ENCODE peak calls at places on chromosomes 11 and 22, in four cellular contexts. T is right lobe of liver, X is Peyer's patch, J is A549. K is an unnamed sample.
A peak's percentile ranks its signal among the peaks of the same experiment; 100 is the strongest.

GRCh38 chr11:67656278-67656922 is 5.9 kb upstream of the ACY3 start:
- DNase-seq in T (no peak), X (no peak), J (peak; percentile 59), K (no peak)

GRCh38 chr22:34080501-34080900 is 160.2 kb upstream of the LARGE1 start:
- DNase-seq in T (no peak), X (no peak), J (no peak), K (no peak)

GRCh38 chr11:86695391-86695790 is 23.0 kb upstream of the ME3 start:
- DNase-seq in T (no peak), X (no peak), J (no peak), K (no peak)

GRCh38 chr11:126583594-126583993 is 228.1 kb downstream of the ST3GAL4 start:
- DNase-seq in T (no peak), X (no peak), J (no peak), K (no peak)

GRCh38 chr22:26842103-26842502 is 184.7 kb downstream of the MIAT start:
- DNase-seq in T (no peak), X (no peak), J (no peak), K (no peak)

GRCh38 chr11:1152316-1153104 is 5.2 kb upstream of the MUC5AC start:
- DNase-seq in T (peak; percentile 38), X (no peak), J (peak; percentile 88), K (no peak)

GRCh38 chr11:8338138-8338537 is 74.5 kb upstream of the LMO1 start:
- DNase-seq in T (peak; percentile 63), X (peak; percentile 19), J (peak; percentile 40), K (no peak)

GRCh38 chr11:134124660-134125451 is 56.0 kb downstream of the JAM3 start:
- DNase-seq in T (peak; percentile 59), X (no peak), J (no peak), K (no peak)

GRCh38 chr11:122784325-122785155 is 53.8 kb upstream of the CRTAM start:
- DNase-seq in T (no peak), X (no peak), J (no peak), K (no peak)

GRCh38 chr22:43262990-43263644 is 76.2 kb upstream of the TTLL12 start:
- DNase-seq in T (peak; percentile 89), X (peak; percentile 34), J (no peak), K (no peak)

GRCh38 chr22:38736257-38736570 is 19.6 kb downstream of the SUN2 start:
- DNase-seq in T (no peak), X (no peak), J (no peak), K (no peak)

GRCh38 chr11:47605921-47606320 is 11.7 kb upstream of the C1QTNF4 start:
- DNase-seq in T (no peak), X (no peak), J (no peak), K (no peak)
- TF ChIP-seq POLR2A in T (no peak), X (no peak), J (no peak), K (no peak)

DNA sequence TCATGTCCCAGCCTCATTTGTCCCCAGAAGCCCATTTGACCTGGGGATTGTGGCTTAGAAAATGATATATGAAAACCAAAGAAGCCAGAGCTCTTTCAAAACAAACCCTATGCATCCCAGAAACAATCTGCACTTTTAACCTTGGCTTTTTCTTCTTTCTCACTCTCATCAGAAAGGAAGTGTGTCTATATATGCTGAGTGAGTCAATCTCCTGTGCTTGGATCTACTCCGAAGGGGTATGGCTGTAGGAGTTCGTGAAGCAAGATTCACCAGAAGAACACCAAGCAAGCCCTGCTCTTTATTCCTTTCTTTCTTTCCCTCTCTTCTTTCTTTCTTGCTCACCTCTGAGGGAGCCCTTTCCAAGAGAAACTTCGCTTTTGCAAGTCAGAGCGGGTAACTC is 636 bp downstream of the PAMR1 start:
- DNase-seq in T (no peak), X (no peak), J (no peak), K (no peak)
- H3K4me3 ChIP-seq in T (peak overlapping the region; percentile 12), X (no peak overlapping the region), J (no peak overlapping the region), K (peak overlapping the region; percentile 34)

DNA sequence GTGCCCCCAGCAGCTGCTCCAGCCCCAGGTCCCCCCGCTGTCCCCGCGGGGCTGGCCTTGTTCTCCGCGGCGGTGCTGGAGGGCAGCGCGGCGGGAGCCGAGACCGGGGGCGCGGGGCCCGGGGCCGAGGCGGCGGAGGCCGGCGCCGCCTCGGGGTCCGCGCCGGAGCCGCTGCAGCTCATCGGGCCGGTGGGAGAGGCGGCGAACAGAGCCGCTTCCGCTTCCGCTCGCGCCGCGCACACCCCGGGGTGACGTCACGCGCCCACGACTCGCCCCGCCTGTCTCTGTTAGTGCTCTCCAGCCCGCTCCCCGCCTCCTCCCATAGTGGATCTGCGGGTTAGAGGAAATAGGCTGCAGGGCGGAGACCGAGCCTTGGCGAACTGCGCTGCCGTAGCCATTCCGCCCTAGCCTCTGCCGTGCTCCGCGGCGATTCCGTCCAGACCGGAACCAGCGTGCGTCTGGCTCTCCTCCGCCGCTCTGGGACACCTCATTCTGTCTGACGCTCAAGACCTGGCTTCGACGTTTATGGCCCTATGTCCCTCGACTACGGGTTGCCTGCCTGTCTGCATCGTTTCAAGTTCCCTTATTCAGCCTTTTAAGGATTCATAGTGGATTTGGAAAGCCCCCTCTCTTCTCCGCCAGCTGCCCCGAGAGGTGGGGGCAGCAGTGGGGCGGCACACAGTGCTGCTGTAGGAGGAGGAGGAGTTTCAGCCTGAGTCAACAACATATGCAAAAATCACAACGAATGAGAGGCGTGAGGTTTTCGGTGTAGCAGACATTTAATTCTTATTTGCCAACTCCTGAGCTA is at the start of gene TAF10:
- DNase-seq in T (peak; percentile 99), X (peak; percentile 98), J (peak; percentile 94), K (peak; percentile 98)
- TF ChIP-seq POLR2A in T (peak; percentile 99), X (peak; percentile 99), J (peak; percentile 96), K (peak; percentile 82)

DNA sequence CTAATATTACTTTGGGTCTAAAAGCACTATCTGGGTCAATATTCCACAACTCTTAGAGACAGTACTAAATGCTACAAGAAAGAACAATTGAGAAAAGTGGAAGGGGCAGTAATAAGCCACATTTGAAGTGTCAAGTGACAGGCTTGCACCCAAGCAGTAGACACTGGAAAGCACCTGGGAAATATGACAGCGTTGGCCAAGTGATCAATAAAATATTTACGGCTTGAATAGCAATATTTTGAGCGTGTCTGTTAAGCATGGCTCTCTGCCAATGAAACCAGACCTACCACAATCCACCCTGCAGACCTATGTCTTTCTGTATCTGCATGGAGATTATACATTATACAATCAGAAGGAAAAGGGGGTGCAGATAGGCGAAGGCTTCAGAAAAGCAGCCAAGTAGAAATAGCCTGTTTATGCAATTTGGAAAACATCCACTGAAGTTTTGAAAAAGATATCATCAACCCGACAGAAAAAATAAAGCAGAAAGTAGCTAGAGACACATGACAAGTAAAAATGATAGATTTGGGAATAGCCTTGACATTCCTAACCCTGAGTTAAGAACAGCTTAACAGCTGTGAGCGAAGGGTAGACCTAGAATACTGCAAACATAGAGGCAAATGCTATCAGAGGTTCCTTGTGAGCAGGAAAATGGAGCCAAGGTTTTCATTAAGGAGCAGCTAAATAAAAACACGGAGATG is 71.4 kb downstream of the ETS1 start:
- DNase-seq in T (no peak), X (no peak), J (no peak), K (peak; percentile 78)
- H3K4me3 ChIP-seq in T (peak overlapping the region; percentile 1), X (peak overlapping the region; percentile 61), J (no peak overlapping the region), K (peak overlapping the region; percentile 67)

DNA sequence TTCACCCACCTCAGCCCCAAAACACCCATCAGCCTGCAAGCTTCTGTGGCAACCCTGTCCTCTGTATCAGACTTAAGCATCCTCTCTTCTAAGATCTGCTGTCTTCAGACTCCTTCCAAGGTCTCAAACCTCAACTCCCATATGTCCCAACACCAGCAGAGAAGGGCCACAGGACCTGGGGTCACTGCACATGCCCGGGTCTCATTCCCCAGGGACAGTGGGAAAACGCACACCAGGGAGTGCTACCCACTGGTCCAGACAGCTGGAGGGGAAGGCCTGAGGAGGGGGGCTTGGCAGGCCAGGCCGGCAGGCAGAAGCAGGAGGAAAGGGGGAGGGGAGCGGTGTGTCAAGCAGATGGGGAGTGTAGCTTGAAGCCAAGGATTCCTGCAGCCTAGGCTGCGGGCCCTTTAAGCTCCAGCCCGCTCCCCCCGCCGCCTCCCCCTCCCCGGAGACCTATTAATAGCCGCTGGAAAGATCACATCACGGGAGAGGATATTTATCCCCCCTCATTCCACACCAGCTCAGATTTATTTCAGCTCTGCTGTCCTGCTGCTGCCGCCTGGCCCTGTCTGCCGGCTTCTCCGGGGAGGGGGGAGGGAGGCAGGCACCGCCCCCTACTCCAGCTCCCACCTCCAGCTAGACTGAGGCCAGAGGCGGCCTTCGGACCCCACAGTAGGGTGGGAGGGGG is 16.7 kb downstream of the BCL9L start:
- DNase-seq in T (no peak), X (no peak), J (peak; percentile 84), K (peak; percentile 94)
- TF ChIP-seq POLR2A in T (peak; percentile 44), X (peak; percentile 37), J (peak; percentile 32), K (peak; percentile 41)

DNA sequence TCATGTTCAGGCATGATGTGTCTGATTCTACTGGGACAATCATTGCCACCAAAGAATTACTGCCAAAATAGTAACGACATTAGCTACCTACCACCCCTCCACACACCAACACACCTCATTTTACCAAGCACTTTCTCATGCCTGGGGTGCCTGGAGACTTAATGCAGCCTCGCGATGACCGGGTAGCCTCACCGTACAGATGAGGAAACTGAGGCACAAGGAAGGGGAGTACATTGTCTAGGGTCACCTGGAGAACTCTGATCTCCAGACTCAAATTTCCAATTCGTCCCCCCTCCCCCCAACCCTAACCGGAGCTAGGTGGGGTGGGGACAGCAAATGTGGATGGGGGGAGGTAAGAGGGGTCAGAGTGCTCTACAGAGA is 2.7 kb upstream of the RTN4RL2 start:
- DNase-seq in T (no peak), X (no peak), J (no peak), K (no peak)
- H3K4me3 ChIP-seq in T (no peak overlapping the region), X (no peak overlapping the region), J (peak overlapping the region; percentile 74), K (peak overlapping the region; percentile 52)

K was measured in esophagus muscularis mucosa.